ENCODE peak calls at places on chromosome 17, in ten cellular contexts. W, J, Y, B, X, U, Q, T, N and R are unnamed samples.

GRCh38 chr17:18176152-18176551 is 7.5 kb upstream of the ALKBH5 start:
- DNase-seq in J (no peak), N (no peak), U (no peak), X (no peak), T (no peak), W (no peak), Y (peak), Q (no peak), B (no peak), R (no peak)

GRCh38 chr17:41037853-41038350 is 3.2 kb upstream of the KRTAP1-3 start:
- DNase-seq in B (no peak), T (no peak), U (no peak), Q (no peak), Y (no peak), W (no peak), J (no peak), X (no peak), N (no peak), R (no peak)

GRCh38 chr17:33055746-33056145 is 64.1 kb downstream of the SPACA3 start:
- DNase-seq in W (no peak), J (no peak), Q (no peak), X (no peak), U (no peak), Y (no peak), T (no peak), N (no peak), B (no peak), R (no peak)

GRCh38 chr17:78817123-78817522 is 23.5 kb downstream of the USP36 start:
- DNase-seq in N (no peak), Q (no peak), Y (no peak), T (no peak), X (peak), B (peak), W (no peak), J (no peak), U (no peak), R (no peak)

GRCh38 chr17:81710514-81711308 is 1.4 kb upstream of the SLC25A10 start:
- DNase-seq in T (no peak), N (peak), J (no peak), X (no peak), W (peak), U (no peak), Y (no peak), Q (peak), B (peak), R (no peak)

GRCh38 chr17:69734656-69735055 is 320.2 kb downstream of the MAP2K6 start:
- DNase-seq in T (no peak), N (no peak), U (no peak), X (no peak), Y (no peak), B (no peak), W (no peak), Q (no peak), J (no peak), R (peak)

GRCh38 chr17:27322690-27323508 is 29.0 kb downstream of the WSB1 start:
- DNase-seq in Q (no peak), X (no peak), Y (no peak), T (no peak), U (no peak), W (no peak), B (no peak), J (no peak), N (no peak), R (no peak)

GRCh38 chr17:41530062-41531048 is 2.2 kb upstream of the KRT19 start:
- DNase-seq in W (peak), Y (no peak), Q (peak), J (no peak), U (no peak), B (no peak), T (no peak), N (no peak), X (no peak), R (peak)

GRCh38 chr17:59299400-59300092 is 31.9 kb upstream of the YPEL2 start:
- DNase-seq in Y (no peak), B (no peak), X (no peak), T (no peak), Q (no peak), J (no peak), U (no peak), W (no peak), N (no peak), R (no peak)

GRCh38 chr17:81008140-81008539 is 16.5 kb downstream of the CHMP6 start:
- DNase-seq in W (no peak), T (no peak), J (no peak), Q (no peak), U (no peak), X (no peak), B (no peak), N (no peak), Y (no peak), R (no peak)

GRCh38 chr17:48571826-48572417 is 6.2 kb downstream of the HOXB4 start:
- DNase-seq in U (no peak), J (no peak), Y (no peak), X (no peak), N (no peak), Q (no peak), T (no peak), W (no peak), B (no peak), R (no peak)

GRCh38 chr17:14318109-14318905 is 17.4 kb downstream of the HS3ST3B1 start:
- DNase-seq in Q (no peak), W (no peak), B (no peak), T (no peak), N (no peak), U (no peak), J (no peak), Y (no peak), X (no peak), R (no peak)

GRCh38 chr17:67359960-67360817 is 6.2 kb downstream of the PSMD12 start:
- DNase-seq in U (no peak), Y (peak), J (peak), N (no peak), W (peak), B (peak), Q (no peak), X (peak), T (no peak), R (no peak)

GRCh38 chr17:49434821-49435581 is 20.3 kb upstream of the PHB1 start:
- DNase-seq in W (peak), U (peak), J (peak), N (no peak), B (peak), Q (peak), Y (peak), T (peak), X (peak), R (peak)

GRCh38 chr17:20210614-20211013 is 201.5 kb downstream of the SPECC1 start:
- DNase-seq in J (no peak), U (no peak), N (no peak), W (no peak), B (no peak), T (no peak), Q (no peak), Y (no peak), X (no peak), R (no peak)

GRCh38 chr17:65711671-65712276 is 150.3 kb upstream of the AXIN2 start:
- DNase-seq in N (no peak), B (peak), Q (no peak), X (no peak), J (no peak), W (no peak), Y (peak), U (no peak), T (no peak), R (no peak)

GRCh38 chr17:50212121-50212843 is 10.9 kb upstream of the COL1A1 start:
- DNase-seq in Q (peak), N (no peak), T (no peak), Y (no peak), W (no peak), B (no peak), J (no peak), X (no peak), U (no peak), R (peak)

GRCh38 chr17:77473615-77474226 is 333.0 kb downstream of the SEC14L1 start:
- DNase-seq in J (peak), X (no peak), N (no peak), Q (peak), U (no peak), Y (peak), T (no peak), W (peak), B (peak), R (no peak)

GRCh38 chr17:286571-286970 is 66.0 kb downstream of the RPH3AL start:
- DNase-seq in Q (no peak), Y (no peak), W (no peak), J (no peak), X (no peak), B (no peak), T (no peak), U (no peak), N (no peak), R (no peak)

GRCh38 chr17:17724991-17725852 is 44.0 kb downstream of the RAI1 start:
- DNase-seq in J (peak), B (no peak), W (no peak), Y (no peak), T (no peak), N (no peak), Q (no peak), X (no peak), U (peak), R (no peak)

GRCh38 chr17:11880714-11881113 is 116.6 kb downstream of the ZNF18 start:
- DNase-seq in W (peak), U (no peak), Q (peak), X (no peak), N (peak), T (no peak), Y (peak), J (peak), B (no peak), R (no peak)

GRCh38 chr17:69539781-69540319 is 125.4 kb downstream of the MAP2K6 start:
- DNase-seq in Q (peak), W (peak), N (no peak), J (peak), X (no peak), Y (no peak), T (no peak), B (no peak), U (no peak), R (peak)

GRCh38 chr17:79531696-79532095 is 79.2 kb downstream of the RBFOX3 start:
- DNase-seq in W (no peak), T (no peak), Q (no peak), N (no peak), U (no peak), J (no peak), Y (no peak), X (no peak), B (no peak), R (no peak)

GRCh38 chr17:14019186-14019956 is 49.9 kb upstream of the COX10 start:
- DNase-seq in X (no peak), Q (no peak), U (no peak), N (no peak), T (no peak), B (peak), W (peak), J (no peak), Y (no peak), R (peak)

GRCh38 chr17:22507823-22508222 is 815.5 kb downstream of the KCNJ18 start:
- DNase-seq in X (no peak), W (no peak), T (no peak), Y (no peak), N (no peak), B (peak), J (no peak), Q (no peak), U (no peak), R (no peak)

GRCh38 chr17:10156082-10156445 is 42.3 kb downstream of the GAS7 start:
- DNase-seq in T (no peak), U (no peak), B (no peak), N (no peak), J (no peak), W (no peak), X (no peak), Q (no peak), Y (no peak), R (no peak)

GRCh38 chr17:28524476-28525415 is 18.6 kb downstream of the FOXN1 start:
- DNase-seq in T (no peak), B (no peak), N (peak), X (no peak), J (no peak), W (peak), U (no peak), Y (no peak), Q (peak), R (peak)

GRCh38 chr17:66313995-66314659 is 11.7 kb downstream of the PRKCA start:
- DNase-seq in W (no peak), Y (no peak), Q (no peak), T (no peak), X (no peak), U (no peak), N (no peak), B (peak), J (no peak), R (no peak)

GRCh38 chr17:8791910-8792270 is 7.3 kb downstream of the MFSD6L start:
- DNase-seq in Y (peak), T (no peak), W (peak), N (no peak), U (no peak), J (peak), X (no peak), Q (no peak), B (peak), R (peak)

GRCh38 chr17:63185420-63185819 is 219.4 kb downstream of the TANC2 start:
- DNase-seq in U (no peak), W (no peak), J (no peak), Q (no peak), N (no peak), X (no peak), T (no peak), Y (no peak), B (no peak), R (peak)
- TF ChIP-seq CTCF in U (no peak), W (no peak), J (no peak), Q (no peak), N (no peak), X (no peak), T (no peak), Y (no peak), B (no peak), R (peak)

DNA sequence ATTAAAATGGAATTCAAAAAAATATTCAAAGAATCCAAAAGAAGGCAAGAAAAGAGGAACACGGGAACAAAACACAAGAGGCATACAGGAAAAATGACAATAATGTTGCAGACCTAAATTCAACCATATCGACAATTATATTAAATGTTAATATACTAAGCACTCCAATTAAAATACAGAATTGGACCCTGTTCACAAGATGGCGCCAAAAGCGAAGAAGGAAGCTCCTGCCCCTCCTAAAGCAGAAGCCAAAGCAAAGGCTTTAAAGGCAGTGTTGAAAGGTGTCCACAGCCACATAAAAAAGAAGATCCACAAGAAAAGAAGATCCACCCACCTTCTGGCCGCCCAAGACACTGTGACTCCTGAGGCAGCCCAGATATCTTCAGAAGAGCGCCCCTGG is 6.3 kb upstream of the XAF1 start:
- DNase-seq in W (peak), B (peak), T (no peak), N (no peak), U (no peak), Q (no peak), X (no peak), Y (no peak), J (peak), R (no peak)
- TF ChIP-seq CTCF in W (no peak), B (no peak), T (no peak), N (no peak), U (no peak), Q (peak), X (no peak), Y (no peak), J (peak), R (peak)

GRCh38 chr17:63621684-63622570 is at the start of gene MAP3K3:
- DNase-seq in Q (peak), U (peak), T (peak), W (peak), Y (peak), X (peak), N (peak), B (peak), J (peak), R (peak)
- TF ChIP-seq CTCF in Q (peak), U (no peak), T (no peak), W (peak), Y (no peak), X (no peak), N (peak), B (peak), J (no peak), R (peak)

GRCh38 chr17:2041561-2042354 is at the start of gene OVCA2:
- DNase-seq in W (peak), X (peak), Y (peak), J (peak), Q (peak), T (peak), N (peak), B (peak), U (peak), R (peak)

GRCh38 chr17:2043785-2044184 is 2.0 kb downstream of the OVCA2 start:
- DNase-seq in U (no peak), N (no peak), J (no peak), Q (no peak), B (no peak), Y (no peak), T (no peak), W (peak), X (no peak), R (peak)

GRCh38 chr17:2040942-2041560 is 771 bp upstream of the OVCA2 start:
- DNase-seq in B (no peak), N (no peak), X (no peak), T (no peak), U (no peak), Q (no peak), Y (no peak), W (no peak), J (no peak), R (no peak)

GRCh38 chr17:2044263-2044894 is 2.6 kb downstream of the OVCA2 start:
- DNase-seq in X (no peak), W (no peak), Q (no peak), U (no peak), J (no peak), Y (no peak), T (no peak), N (no peak), B (no peak), R (no peak)

DNA sequence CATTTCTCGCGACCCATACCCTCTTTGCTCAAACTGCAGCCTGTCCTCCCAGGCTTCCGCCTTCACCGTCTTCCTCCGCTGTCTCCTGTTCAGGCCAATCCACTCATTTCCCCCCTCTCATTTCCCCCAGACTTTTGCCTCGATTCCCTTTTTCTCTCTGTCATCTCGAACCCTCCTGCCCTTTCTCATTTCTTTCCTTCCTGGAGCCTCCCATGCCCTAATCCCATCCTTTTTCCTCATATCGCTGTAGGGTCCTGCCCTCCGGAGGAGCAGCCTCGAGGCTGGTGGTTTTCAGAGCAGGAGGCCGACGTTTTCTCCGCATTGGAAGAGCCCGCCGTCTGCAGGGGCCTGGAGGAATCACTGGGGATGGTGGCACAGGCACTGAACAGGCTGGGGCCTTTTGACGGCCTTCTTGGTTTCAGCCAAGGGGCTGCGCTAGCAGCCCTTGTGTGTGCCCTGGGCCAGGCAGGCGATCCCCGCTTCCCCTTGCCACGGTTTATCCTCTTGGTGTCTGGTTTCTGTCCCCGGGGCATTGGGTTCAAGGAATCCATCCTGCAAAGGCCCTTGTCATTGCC is 620 bp downstream of the OVCA2 start:
- DNase-seq in Y (peak), W (no peak), U (peak), Q (peak), J (peak), X (no peak), N (no peak), B (no peak), T (no peak), R (no peak)
- TF ChIP-seq CTCF in Y (no peak), W (peak), U (peak), Q (peak), J (peak), X (no peak), N (no peak), B (no peak), T (peak), R (no peak)